ENCODE peak calls at places on chromosomes 13 and 19, in seven cellular contexts. One of them, this sample, is unnamed. For H3K4me1, the result is how much of the 10 kb centered on the place peaks cover.

GRCh38 chr13:46314587-46314986 is 72.5 kb downstream of the RUBCNL start:
- DNase-seq in thyroid gland: no peak
- DNase-seq in A549: no peak
- DNase-seq in IMR-90: no peak
- DNase-seq in spleen: no peak
- DNase-seq in ovary: no peak
- DNase-seq in tibial nerve: no peak
- DNase-seq in this sample: no peak

GRCh38 chr19:21947775-21948174 is 63.0 kb downstream of the ZNF208 start:
- DNase-seq in ovary: no peak
- DNase-seq in A549: no peak
- DNase-seq in thyroid gland: no peak
- DNase-seq in tibial nerve: no peak
- DNase-seq in spleen: no peak
- DNase-seq in IMR-90: no peak
- DNase-seq in this sample: no peak

GRCh38 chr13:51793570-51794273 is 10.2 kb downstream of the DHRS12 start:
- DNase-seq in thyroid gland: no peak
- DNase-seq in IMR-90: peak
- DNase-seq in tibial nerve: no peak
- DNase-seq in A549: no peak
- DNase-seq in spleen: no peak
- DNase-seq in ovary: no peak
- DNase-seq in this sample: no peak

GRCh38 chr13:20363162-20363561 is 131.0 kb upstream of the GJB6 start:
- DNase-seq in tibial nerve: no peak
- DNase-seq in ovary: no peak
- DNase-seq in thyroid gland: no peak
- DNase-seq in spleen: no peak
- DNase-seq in A549: no peak
- DNase-seq in IMR-90: no peak
- DNase-seq in this sample: no peak

GRCh38 chr19:49802836-49803528 is 10.1 kb downstream of the FUZ start:
- DNase-seq in spleen: no peak
- DNase-seq in thyroid gland: no peak
- DNase-seq in ovary: no peak
- DNase-seq in IMR-90: no peak
- DNase-seq in A549: no peak
- DNase-seq in tibial nerve: no peak
- DNase-seq in this sample: no peak

GRCh38 chr19:32599736-32600157 is 18.8 kb downstream of the PDCD5 start:
- DNase-seq in thyroid gland: peak
- DNase-seq in A549: peak
- DNase-seq in IMR-90: peak
- DNase-seq in tibial nerve: no peak
- DNase-seq in ovary: no peak
- DNase-seq in spleen: no peak
- DNase-seq in this sample: no peak

GRCh38 chr19:10332158-10332964 is 968 bp downstream of the RAVER1 start:
- DNase-seq in tibial nerve: no peak
- DNase-seq in A549: no peak
- DNase-seq in thyroid gland: no peak
- DNase-seq in spleen: no peak
- DNase-seq in IMR-90: no peak
- DNase-seq in ovary: no peak
- DNase-seq in this sample: no peak

GRCh38 chr19:19600793-19601346 is 17.6 kb downstream of the PBX4 start:
- DNase-seq in IMR-90: no peak
- DNase-seq in tibial nerve: no peak
- DNase-seq in ovary: no peak
- DNase-seq in A549: no peak
- DNase-seq in thyroid gland: peak
- DNase-seq in spleen: no peak
- DNase-seq in this sample: no peak

GRCh38 chr19:50178320-50178719 is 15.2 kb upstream of the IZUMO2 start:
- DNase-seq in spleen: no peak
- DNase-seq in A549: no peak
- DNase-seq in IMR-90: no peak
- DNase-seq in ovary: no peak
- DNase-seq in tibial nerve: no peak
- DNase-seq in thyroid gland: no peak
- DNase-seq in this sample: no peak

GRCh38 chr19:42315024-42315423 is 1.9 kb downstream of the TMEM145 start:
- DNase-seq in spleen: no peak
- DNase-seq in tibial nerve: no peak
- DNase-seq in thyroid gland: no peak
- DNase-seq in ovary: no peak
- DNase-seq in IMR-90: no peak
- DNase-seq in A549: no peak
- DNase-seq in this sample: no peak

GRCh38 chr13:35963982-35964665 is 167.1 kb downstream of the DCLK1 start:
- DNase-seq in A549: no peak
- DNase-seq in thyroid gland: no peak
- DNase-seq in ovary: no peak
- DNase-seq in tibial nerve: no peak
- DNase-seq in IMR-90: no peak
- DNase-seq in spleen: no peak
- DNase-seq in this sample: no peak

GRCh38 chr13:94416454-94417080 is 62.9 kb downstream of the DCT start:
- DNase-seq in thyroid gland: no peak
- DNase-seq in A549: no peak
- DNase-seq in tibial nerve: no peak
- DNase-seq in spleen: no peak
- DNase-seq in ovary: no peak
- DNase-seq in IMR-90: peak
- DNase-seq in this sample: no peak

GRCh38 chr13:36163303-36163702 is 32.1 kb upstream of the DCLK1 start:
- DNase-seq in IMR-90: no peak
- DNase-seq in spleen: no peak
- DNase-seq in ovary: no peak
- DNase-seq in thyroid gland: peak
- DNase-seq in tibial nerve: no peak
- DNase-seq in A549: no peak
- DNase-seq in this sample: no peak

GRCh38 chr13:106277483-106278154 is 257.8 kb downstream of the EFNB2 start:
- DNase-seq in IMR-90: no peak
- DNase-seq in spleen: no peak
- DNase-seq in A549: no peak
- DNase-seq in thyroid gland: no peak
- DNase-seq in tibial nerve: no peak
- DNase-seq in ovary: no peak
- DNase-seq in this sample: no peak

GRCh38 chr19:1259873-1260748 is 9.0 kb upstream of the CIRBP start:
- DNase-seq in ovary: no peak
- DNase-seq in IMR-90: no peak
- DNase-seq in spleen: peak
- DNase-seq in thyroid gland: no peak
- DNase-seq in tibial nerve: no peak
- DNase-seq in A549: no peak
- DNase-seq in this sample: no peak

GRCh38 chr13:70088926-70089325 is 18.7 kb upstream of the ATXN8OS start:
- DNase-seq in ovary: no peak
- DNase-seq in A549: no peak
- DNase-seq in thyroid gland: no peak
- DNase-seq in tibial nerve: no peak
- DNase-seq in spleen: no peak
- DNase-seq in IMR-90: no peak
- DNase-seq in this sample: no peak

GRCh38 chr19:41521860-41522555 is 54.0 kb upstream of the CEACAM21 start:
- DNase-seq in thyroid gland: peak
- DNase-seq in IMR-90: no peak
- DNase-seq in tibial nerve: no peak
- DNase-seq in ovary: no peak
- DNase-seq in A549: no peak
- DNase-seq in spleen: peak
- DNase-seq in this sample: no peak

GRCh38 chr13:113466321-113466836 is 13.1 kb upstream of the ADPRHL1 start:
- DNase-seq in thyroid gland: no peak
- DNase-seq in tibial nerve: no peak
- DNase-seq in A549: no peak
- DNase-seq in IMR-90: peak
- DNase-seq in ovary: no peak
- DNase-seq in spleen: no peak
- DNase-seq in this sample: no peak

GRCh38 chr19:10718205-10719196 is 622 bp downstream of the DNM2 start:
- DNase-seq in thyroid gland: peak
- DNase-seq in A549: no peak
- DNase-seq in spleen: peak
- DNase-seq in tibial nerve: no peak
- DNase-seq in ovary: no peak
- DNase-seq in IMR-90: peak
- DNase-seq in this sample: no peak

GRCh38 chr19:39969266-39969665 is 1.7 kb upstream of the PSMC4 start:
- DNase-seq in ovary: no peak
- DNase-seq in tibial nerve: no peak
- DNase-seq in IMR-90: peak
- DNase-seq in thyroid gland: peak
- DNase-seq in A549: no peak
- DNase-seq in spleen: no peak
- DNase-seq in this sample: no peak

GRCh38 chr19:44196772-44197171 is 15.6 kb upstream of the ZNF227 start:
- DNase-seq in thyroid gland: no peak
- DNase-seq in ovary: no peak
- DNase-seq in tibial nerve: no peak
- DNase-seq in spleen: no peak
- DNase-seq in A549: no peak
- DNase-seq in IMR-90: no peak
- DNase-seq in this sample: no peak
- H3K4me1 ChIP-seq in thyroid gland: under half
- H3K4me1 ChIP-seq in ovary: under half
- H3K4me1 ChIP-seq in tibial nerve: under half
- H3K4me1 ChIP-seq in spleen: under half
- H3K4me1 ChIP-seq in A549: under half
- H3K4me1 ChIP-seq in IMR-90: under half
- H3K4me1 ChIP-seq in this sample: under half

GRCh38 chr19:17788632-17789031 is 6.3 kb upstream of the B3GNT3 start:
- DNase-seq in thyroid gland: no peak
- DNase-seq in A549: no peak
- DNase-seq in tibial nerve: no peak
- DNase-seq in IMR-90: no peak
- DNase-seq in ovary: no peak
- DNase-seq in spleen: no peak
- DNase-seq in this sample: no peak
- H3K4me3 ChIP-seq in thyroid gland: no peak
- H3K4me3 ChIP-seq in A549: no peak
- H3K4me3 ChIP-seq in tibial nerve: no peak
- H3K4me3 ChIP-seq in IMR-90: no peak
- H3K4me3 ChIP-seq in ovary: no peak
- H3K4me3 ChIP-seq in spleen: no peak
- H3K4me3 ChIP-seq in this sample: no peak

DNA sequence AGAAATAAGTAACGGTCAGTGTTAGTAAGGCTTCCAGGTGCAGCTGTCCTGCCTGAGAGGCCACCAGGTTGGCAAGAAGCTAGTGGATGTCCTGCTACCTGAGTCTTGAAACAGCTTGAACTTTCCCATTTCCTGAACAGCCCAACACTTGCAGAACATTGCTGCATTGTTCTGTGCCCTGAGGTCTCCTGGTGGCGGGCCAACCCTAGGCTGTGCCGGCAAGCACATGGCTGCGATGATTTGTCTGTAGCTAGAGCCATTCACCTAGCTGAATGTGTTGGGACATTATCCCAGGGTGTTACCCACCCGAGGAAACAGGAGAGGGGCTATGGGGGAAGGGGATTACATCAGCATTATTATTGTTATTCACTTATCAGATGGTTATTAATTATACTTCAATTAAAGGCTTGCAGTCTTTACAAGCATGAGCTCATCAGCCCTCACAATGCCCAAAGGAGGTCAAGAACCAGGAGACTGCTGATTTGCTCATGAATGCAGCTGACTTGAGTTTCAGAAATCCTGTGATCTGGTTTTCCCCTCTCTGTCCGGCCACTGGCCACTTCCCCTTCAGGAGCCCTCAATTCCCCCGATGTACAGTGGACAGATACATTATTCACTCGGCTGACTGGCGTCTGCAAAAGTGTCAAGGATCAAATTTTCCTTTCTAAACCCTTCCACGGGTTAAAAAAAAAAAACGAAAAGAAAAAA is 187.6 kb upstream of the TSC22D1 start:
- DNase-seq in thyroid gland: no peak
- DNase-seq in ovary: no peak
- DNase-seq in IMR-90: no peak
- DNase-seq in tibial nerve: no peak
- DNase-seq in A549: no peak
- DNase-seq in spleen: no peak
- DNase-seq in this sample: peak
- TF ChIP-seq POLR2A in thyroid gland: no peak
- TF ChIP-seq POLR2A in ovary: no peak
- TF ChIP-seq POLR2A in IMR-90: no peak
- TF ChIP-seq POLR2A in tibial nerve: no peak
- TF ChIP-seq POLR2A in A549: no peak
- TF ChIP-seq POLR2A in spleen: no peak
- TF ChIP-seq POLR2A in this sample: no peak

GRCh38 chr19:13029301-13029880 is 34.1 kb downstream of the NFIX start:
- DNase-seq in ovary: no peak
- DNase-seq in tibial nerve: no peak
- DNase-seq in spleen: no peak
- DNase-seq in IMR-90: no peak
- DNase-seq in A549: no peak
- DNase-seq in thyroid gland: no peak
- DNase-seq in this sample: no peak
- H3K4me1 ChIP-seq in ovary: under half
- H3K4me1 ChIP-seq in tibial nerve: under half
- H3K4me1 ChIP-seq in spleen: under half
- H3K4me1 ChIP-seq in IMR-90: under half
- H3K4me1 ChIP-seq in A549: under half
- H3K4me1 ChIP-seq in thyroid gland: half or more
- H3K4me1 ChIP-seq in this sample: under half

DNA sequence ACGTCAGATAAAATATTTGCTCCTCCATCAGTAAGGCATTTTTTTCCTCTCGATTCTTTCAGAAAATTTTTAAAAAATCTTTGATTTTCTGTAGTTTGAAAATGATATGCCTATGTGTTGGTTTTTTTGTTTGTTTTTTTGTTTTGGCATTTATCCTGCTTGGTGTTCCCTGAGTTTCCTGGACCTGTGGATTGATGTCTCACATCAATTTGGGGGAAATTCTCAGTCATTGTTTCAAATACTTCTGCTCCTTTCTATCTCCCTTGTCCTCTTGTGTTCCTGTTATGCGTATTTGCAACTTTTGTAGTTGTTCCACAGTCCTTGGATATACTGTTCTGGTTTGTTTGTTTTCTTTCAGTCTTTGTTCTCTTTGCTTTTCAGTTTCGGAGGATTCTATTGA is 18.8 kb upstream of the FLT1 start:
- DNase-seq in IMR-90: no peak
- DNase-seq in ovary: no peak
- DNase-seq in thyroid gland: no peak
- DNase-seq in tibial nerve: no peak
- DNase-seq in A549: no peak
- DNase-seq in spleen: no peak
- DNase-seq in this sample: no peak
- H3K4me3 ChIP-seq in IMR-90: no peak
- H3K4me3 ChIP-seq in ovary: no peak
- H3K4me3 ChIP-seq in thyroid gland: no peak
- H3K4me3 ChIP-seq in tibial nerve: no peak
- H3K4me3 ChIP-seq in A549: no peak
- H3K4me3 ChIP-seq in spleen: no peak
- H3K4me3 ChIP-seq in this sample: no peak

This sample was measured in breast epithelium.